ENCODE peak calls at places on chromosomes 5 and 9, in ten cellular contexts. I is fibroblast of pulmonary artery; Z is IMR-90; S is natural killer cell; D is cardiac fibroblast; P is psoas muscle; J is endodermal cell; U is CD4-positive, alpha-beta T cell; L is lower lobe of right lung; V is type B pancreatic cell. F is an unnamed sample.

GRCh38 chr9:129649726-129650679 is 8.1 kb upstream of the ASB6 start:
- DNase-seq in D (no peak), L (no peak), S (no peak), I (no peak), P (no peak), J (no peak), U (no peak), V (no peak), Z (no peak), F (no peak)

GRCh38 chr9:137087409-137087925 is 682 bp downstream of the MAN1B1 start:
- DNase-seq in U (no peak), Z (no peak), L (no peak), D (no peak), I (no peak), S (no peak), P (no peak), J (peak; percentile 68), V (no peak), F (peak; percentile 72)

GRCh38 chr5:60184599-60184998 is 291.1 kb upstream of the PDE4D start:
- DNase-seq in D (no peak), Z (no peak), I (no peak), S (no peak), J (no peak), U (no peak), V (no peak), P (no peak), L (no peak), F (no peak)

GRCh38 chr5:91155238-91155637 is 227.9 kb downstream of the ARRDC3 start:
- DNase-seq in D (no peak), J (no peak), S (no peak), P (no peak), L (no peak), I (no peak), U (no peak), Z (no peak), V (no peak), F (no peak)

GRCh38 chr9:79877943-79878612 is 306.3 kb downstream of the TLE4 start:
- DNase-seq in S (no peak), D (no peak), J (no peak), L (no peak), I (no peak), Z (no peak), V (no peak), P (no peak), U (no peak), F (no peak)

GRCh38 chr5:39955156-39955555 is 530.4 kb upstream of the DAB2 start:
- DNase-seq in Z (no peak), S (no peak), J (no peak), P (no peak), D (no peak), L (no peak), I (no peak), V (no peak), U (no peak), F (no peak)

GRCh38 chr5:61949054-61949679 is 356.8 kb upstream of the KIF2A start:
- DNase-seq in S (no peak), V (no peak), J (no peak), Z (no peak), U (no peak), P (no peak), L (no peak), I (no peak), D (no peak), F (no peak)

GRCh38 chr9:137435980-137436760 is 5.0 kb downstream of the ENTPD8 start:
- DNase-seq in U (no peak), S (no peak), J (no peak), V (no peak), I (peak; percentile 87), P (peak; percentile 80), L (peak; percentile 80), Z (peak; percentile 76), D (peak; percentile 87), F (no peak)

GRCh38 chr5:153926201-153926600 is 112.5 kb downstream of the FAM114A2 start:
- DNase-seq in S (no peak), I (no peak), P (no peak), L (no peak), Z (no peak), V (no peak), D (no peak), U (no peak), J (no peak), F (no peak)

GRCh38 chr9:87337335-87338074 is 160.2 kb upstream of the DAPK1 start:
- DNase-seq in V (no peak), P (no peak), U (no peak), L (no peak), S (no peak), D (no peak), J (peak; percentile 77), I (peak; percentile 38), Z (no peak), F (no peak)

GRCh38 chr5:107670927-107671741 is at the start of gene EFNA5:
- DNase-seq in J (peak; percentile 85), I (peak; percentile 52), V (peak; percentile 73), U (no peak), L (peak; percentile 56), P (peak; percentile 37), D (peak; percentile 65), Z (peak; percentile 46), S (peak; percentile 35), F (peak; percentile 76)

GRCh38 chr5:146079695-146080361 is 25.5 kb downstream of the PLAC8L1 start:
- DNase-seq in J (peak; percentile 47), S (no peak), U (no peak), I (peak; percentile 29), P (no peak), D (peak; percentile 21), V (no peak), Z (peak; percentile 10), L (no peak), F (no peak)

GRCh38 chr9:6142816-6143454 is 72.7 kb upstream of the IL33 start:
- DNase-seq in D (no peak), S (no peak), L (no peak), U (no peak), J (no peak), P (no peak), Z (no peak), V (no peak), I (no peak), F (no peak)

GRCh38 chr5:27124590-27124989 is 86.2 kb upstream of the CDH9 start:
- DNase-seq in V (no peak), S (no peak), P (no peak), L (no peak), D (peak; percentile 49), I (peak; percentile 60), J (peak; percentile 67), Z (peak; percentile 1), U (no peak), F (no peak)

GRCh38 chr5:169126376-169127043 is 174.4 kb downstream of the SLIT3 start:
- DNase-seq in V (no peak), U (no peak), P (no peak), J (no peak), D (no peak), Z (no peak), I (no peak), S (no peak), L (no peak), F (no peak)

GRCh38 chr5:126339215-126339805 is 83.9 kb upstream of the GRAMD2B start:
- DNase-seq in Z (peak; percentile 75), S (no peak), J (peak; percentile 61), D (peak; percentile 87), U (no peak), V (no peak), P (no peak), I (peak; percentile 87), L (no peak), F (no peak)

GRCh38 chr5:166768536-166768935 is 1522.9 kb upstream of the WWC1 start:
- DNase-seq in Z (no peak), V (no peak), I (peak; percentile 59), U (no peak), L (no peak), P (no peak), S (no peak), D (peak; percentile 51), J (no peak), F (no peak)

GRCh38 chr5:114360816-114361723 is 800 bp upstream of the KCNN2 start:
- DNase-seq in I (no peak), J (peak; percentile 95), S (no peak), P (peak; percentile 34), V (peak; percentile 79), U (no peak), D (no peak), Z (peak; percentile 35), L (no peak), F (no peak)

GRCh38 chr5:141785135-141785534 is 93.1 kb downstream of the PCDH1 start:
- DNase-seq in U (no peak), D (no peak), S (no peak), L (no peak), I (no peak), V (no peak), J (no peak), P (no peak), Z (no peak), F (no peak)

DNA sequence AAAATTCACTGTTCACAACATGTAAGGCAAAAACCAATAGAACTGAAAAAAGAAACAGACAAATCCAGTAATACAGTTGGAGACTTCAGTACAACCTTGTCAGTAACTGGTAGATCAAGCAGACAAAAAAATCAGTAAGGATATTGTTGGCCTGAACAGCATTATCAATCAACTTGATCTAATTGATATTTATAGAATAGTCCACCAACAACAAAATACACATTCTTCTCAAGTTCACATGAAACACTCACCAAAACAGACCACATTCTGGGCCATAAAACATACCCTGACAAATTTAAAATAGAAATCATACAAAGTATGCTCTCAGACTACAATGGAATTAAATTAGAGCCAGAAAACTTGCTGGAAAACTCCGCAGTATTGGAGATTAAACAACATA is 56.8 kb downstream of the DTWD2 start:
- DNase-seq in I (no peak), D (no peak), J (no peak), V (no peak), L (no peak), Z (no peak), U (no peak), P (no peak), S (no peak), F (no peak)
- TF ChIP-seq CTCF in I (no peak), D (no peak), J (no peak), V (no peak), L (no peak), Z (no peak), U (no peak), P (no peak), S (no peak), F (no peak)

GRCh38 chr9:35161713-35162604 is at the start of gene UNC13B:
- DNase-seq in J (peak; percentile 98), P (peak; percentile 95), V (peak; percentile 95), D (peak; percentile 92), I (peak; percentile 92), U (peak; percentile 65), Z (peak; percentile 83), L (peak; percentile 95), S (peak; percentile 58), F (peak; percentile 95)
- TF ChIP-seq CTCF in J (peak; percentile 39), P (peak; percentile 19), V (peak; percentile 42), D (peak; percentile 17), I (peak; percentile 8), U (no peak), Z (peak; percentile 8), L (peak; percentile 33), S (no peak), F (peak; percentile 24)

GRCh38 chr5:123455640-123456039 is 32.4 kb upstream of the CEP120 start:
- DNase-seq in V (no peak), L (no peak), I (no peak), D (no peak), P (no peak), U (no peak), J (no peak), Z (no peak), S (no peak), F (no peak)
- TF ChIP-seq CTCF in V (peak; percentile 63), L (no peak), I (no peak), D (no peak), P (no peak), U (no peak), J (peak; percentile 64), Z (no peak), S (no peak), F (no peak)

GRCh38 chr5:10528056-10528816 is 35.6 kb upstream of the ANKRD33B start:
- DNase-seq in Z (peak; percentile 60), S (no peak), L (no peak), V (no peak), D (no peak), U (no peak), J (no peak), I (no peak), P (no peak), F (no peak)
- TF ChIP-seq CTCF in Z (no peak), S (no peak), L (no peak), V (peak; percentile 15), D (no peak), U (no peak), J (peak; percentile 57), I (no peak), P (no peak), F (no peak)